ENCODE peak calls at places on chromosome 4, in seven cellular contexts. U is endodermal cell, H is epithelial cell of esophagus, M is breast epithelium, W is heart right ventricle, Z is choroid plexus epithelial cell, Q is neural progenitor cell. R is an unnamed sample.

GRCh38 chr4:29805871-29806480 is 914.2 kb upstream of the PCDH7 start:
- DNase-seq in U (no peak), H (no peak), M (no peak), W (no peak), Z (no peak), Q (no peak), R (no peak)

GRCh38 chr4:61446957-61447356 is 246.8 kb downstream of the ADGRL3 start:
- DNase-seq in U (no peak), H (no peak), M (no peak), W (no peak), Z (peak; percentile 12), Q (no peak), R (peak; percentile 16)

GRCh38 chr4:143558823-143559756 is 45.6 kb downstream of the SMARCA5 start:
- DNase-seq in U (peak; percentile 95), H (peak; percentile 63), M (peak; percentile 62), W (peak; percentile 69), Z (peak; percentile 65), Q (peak; percentile 81), R (peak; percentile 24)

GRCh38 chr4:73343432-73343831 is 60.7 kb upstream of the ALB start:
- DNase-seq in U (peak; percentile 60), H (no peak), M (no peak), W (no peak), Z (no peak), Q (no peak), R (no peak)

GRCh38 chr4:184503869-184504300 is 29.5 kb upstream of the IRF2 start:
- DNase-seq in U (no peak), H (peak; percentile 55), M (no peak), W (no peak), Z (peak; percentile 14), Q (no peak), R (no peak)

GRCh38 chr4:52997132-52997416 is 135.0 kb downstream of the RASL11B start:
- DNase-seq in U (no peak), H (no peak), M (no peak), W (no peak), Z (peak; percentile 42), Q (no peak), R (peak; percentile 12)

GRCh38 chr4:173448919-173449641 is 50.2 kb upstream of the SCRG1 start:
- DNase-seq in U (peak; percentile 53), H (no peak), M (no peak), W (peak; percentile 16), Z (no peak), Q (no peak), R (no peak)

GRCh38 chr4:55947254-55947882 is 1.4 kb upstream of the CEP135 start:
- DNase-seq in U (no peak), H (no peak), M (no peak), W (no peak), Z (peak; percentile 22), Q (no peak), R (peak; percentile 4)

GRCh38 chr4:56728512-56728911 is 47.4 kb upstream of the HOPX start:
- DNase-seq in U (no peak), H (peak; percentile 86), M (no peak), W (peak; percentile 33), Z (peak; percentile 98), Q (no peak), R (peak; percentile 18)

GRCh38 chr4:87209696-87210095 is 10.7 kb downstream of the KLHL8 start:
- DNase-seq in U (no peak), H (no peak), M (no peak), W (peak; percentile 23), Z (no peak), Q (no peak), R (no peak)

GRCh38 chr4:182242793-182243192 is 409 bp upstream of the TENM3 start:
- DNase-seq in U (no peak), H (peak; percentile 64), M (no peak), W (no peak), Z (peak; percentile 81), Q (no peak), R (peak; percentile 26)

GRCh38 chr4:182245041-182245440 is 1.8 kb downstream of the TENM3 start:
- DNase-seq in U (no peak), H (no peak), M (no peak), W (no peak), Z (no peak), Q (peak; percentile 55), R (no peak)

GRCh38 chr4:182245541-182246245 is 2.5 kb downstream of the TENM3 start:
- DNase-seq in U (no peak), H (peak; percentile 39), M (no peak), W (no peak), Z (no peak), Q (peak; percentile 29), R (no peak)

GRCh38 chr4:182248295-182248694 is 5.1 kb downstream of the TENM3 start:
- DNase-seq in U (no peak), H (no peak), M (no peak), W (no peak), Z (no peak), Q (no peak), R (no peak)

GRCh38 chr4:182246401-182247205 is 3.4 kb downstream of the TENM3 start:
- DNase-seq in U (no peak), H (peak; percentile 90), M (no peak), W (no peak), Z (no peak), Q (no peak), R (no peak)
- H3K4me3 ChIP-seq in U (no peak overlapping the region), H (peak overlapping the region; percentile 1), M (peak overlapping the region; percentile 18), W (peak overlapping the region; percentile 34), Z (no peak overlapping the region), Q (no peak overlapping the region), R (no peak overlapping the region)

GRCh38 chr4:154911097-154911496 is 130.0 kb downstream of the RBM46 start:
- DNase-seq in U (peak; percentile 56), H (peak; percentile 41), M (no peak), W (no peak), Z (peak; percentile 11), Q (peak; percentile 49), R (no peak)
- TF ChIP-seq CTCF in U (peak; percentile 74), H (peak; percentile 54), M (no peak), W (no peak), Z (no peak), Q (peak; percentile 57), R (no peak)

GRCh38 chr4:108382751-108383150 is 214.0 kb upstream of the LEF1 start:
- DNase-seq in U (no peak), H (no peak), M (no peak), W (no peak), Z (no peak), Q (no peak), R (no peak)

GRCh38 chr4:108383157-108383556 is 214.4 kb upstream of the LEF1 start:
- DNase-seq in U (no peak), H (no peak), M (no peak), W (no peak), Z (no peak), Q (no peak), R (no peak)

GRCh38 chr4:108384544-108384943 is 215.8 kb upstream of the LEF1 start:
- DNase-seq in U (no peak), H (no peak), M (no peak), W (no peak), Z (no peak), Q (no peak), R (no peak)

GRCh38 chr4:108385076-108385475 is 216.3 kb upstream of the LEF1 start:
- DNase-seq in U (no peak), H (no peak), M (no peak), W (no peak), Z (no peak), Q (no peak), R (no peak)
- H3K4me3 ChIP-seq in U (no peak overlapping the region), H (no peak overlapping the region), M (no peak overlapping the region), W (no peak overlapping the region), Z (no peak overlapping the region), Q (no peak overlapping the region), R (no peak overlapping the region)

GRCh38 chr4:169009281-169010124 is 552 bp downstream of the CBR4 start:
- DNase-seq in U (peak; percentile 82), H (peak; percentile 57), M (peak; percentile 62), W (peak; percentile 69), Z (peak; percentile 63), Q (peak; percentile 82), R (no peak)
- TF ChIP-seq CTCF in U (no peak), H (no peak), M (peak; percentile 50), W (no peak), Z (peak; percentile 41), Q (peak; percentile 49), R (no peak)

GRCh38 chr4:680931-681645 is 6.7 kb downstream of the MYL5 start:
- DNase-seq in U (peak; percentile 87), H (peak; percentile 28), M (peak; percentile 60), W (peak; percentile 60), Z (peak; percentile 44), Q (peak; percentile 80), R (no peak)
- H3K4me3 ChIP-seq in U (peak overlapping the region; percentile 58), H (peak overlapping the region; percentile 49), M (peak overlapping the region; percentile 63), W (peak overlapping the region; percentile 59), Z (peak overlapping the region; percentile 49), Q (peak overlapping the region; percentile 61), R (peak overlapping the region; percentile 38)

GRCh38 chr4:27178066-27178465 is 317.4 kb downstream of the STIM2 start:
- DNase-seq in U (no peak), H (no peak), M (no peak), W (no peak), Z (no peak), Q (no peak), R (no peak)

GRCh38 chr4:27176881-27177280 is 316.2 kb downstream of the STIM2 start:
- DNase-seq in U (peak; percentile 65), H (no peak), M (no peak), W (no peak), Z (no peak), Q (no peak), R (no peak)

GRCh38 chr4:27181672-27182071 is 321.0 kb downstream of the STIM2 start:
- DNase-seq in U (no peak), H (no peak), M (no peak), W (no peak), Z (no peak), Q (no peak), R (no peak)

DNA sequence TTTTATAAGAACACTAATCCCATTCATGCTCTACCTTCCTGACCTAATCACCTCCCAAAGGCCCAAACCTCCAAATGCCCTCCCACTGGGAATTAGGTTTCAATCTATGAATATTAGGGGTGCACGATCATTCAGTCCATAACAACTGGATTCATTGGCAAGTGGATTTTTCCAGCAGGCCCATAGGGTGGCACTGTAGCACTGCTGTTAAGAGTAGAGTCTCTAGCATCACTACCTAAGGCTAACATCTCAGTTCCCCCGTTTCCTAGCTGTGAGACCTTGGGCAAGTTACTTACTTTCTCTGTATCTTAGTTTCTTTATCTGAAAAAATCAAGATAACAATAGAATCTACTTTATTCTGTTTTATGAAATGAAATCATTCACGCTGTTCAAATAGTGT is 315.8 kb downstream of the STIM2 start:
- DNase-seq in U (peak; percentile 77), H (peak; percentile 43), M (no peak), W (no peak), Z (peak; percentile 6), Q (peak; percentile 73), R (peak; percentile 1)
- TF ChIP-seq CTCF in U (peak; percentile 79), H (peak; percentile 48), M (peak; percentile 14), W (peak; percentile 34), Z (no peak), Q (peak; percentile 74), R (peak; percentile 52)

GRCh38 chr4:189022441-189023035 is 883.3 kb downstream of the TRIML1 start:
- DNase-seq in U (no peak), H (peak; percentile 35), M (no peak), W (no peak), Z (no peak), Q (no peak), R (no peak)

GRCh38 chr4:189021831-189022230 is 882.6 kb downstream of the TRIML1 start:
- DNase-seq in U (peak; percentile 59), H (no peak), M (no peak), W (no peak), Z (no peak), Q (peak; percentile 16), R (no peak)
- H3K4me3 ChIP-seq in U (no peak overlapping the region), H (no peak overlapping the region), M (no peak overlapping the region), W (no peak overlapping the region), Z (no peak overlapping the region), Q (no peak overlapping the region), R (no peak overlapping the region)